ENCODE peak calls at places on chromosomes 5 and 9, in ten cellular contexts. One of them, this sample, is unnamed. For H3K36me3 and H3K9me3, the result is how much of the 10 kb centered on the place peaks cover.

GRCh38 chr5:150303660-150304411 is 1.1 kb upstream of the ARSI start:
- DNase-seq in fibroblast of lung: no peak
- DNase-seq in mammary epithelial cell: no peak
- DNase-seq in IMR-90: peak
- DNase-seq in GM23248: peak
- DNase-seq in endodermal cell: no peak
- DNase-seq in SK-N-MC: no peak
- DNase-seq in MM.1S: no peak
- DNase-seq in HCT116: no peak
- DNase-seq in HepG2: no peak
- DNase-seq in this sample: no peak

GRCh38 chr5:73564018-73564417 is 1.4 kb downstream of the ANKRA2 start:
- DNase-seq in fibroblast of lung: no peak
- DNase-seq in mammary epithelial cell: no peak
- DNase-seq in IMR-90: no peak
- DNase-seq in GM23248: peak
- DNase-seq in endodermal cell: no peak
- DNase-seq in SK-N-MC: no peak
- DNase-seq in MM.1S: no peak
- DNase-seq in HCT116: no peak
- DNase-seq in HepG2: no peak
- DNase-seq in this sample: no peak

GRCh38 chr5:138033275-138033808 is 463 bp upstream of the FAM13B start:
- DNase-seq in fibroblast of lung: peak
- DNase-seq in mammary epithelial cell: peak
- DNase-seq in IMR-90: no peak
- DNase-seq in GM23248: peak
- DNase-seq in endodermal cell: no peak
- DNase-seq in SK-N-MC: no peak
- DNase-seq in MM.1S: no peak
- DNase-seq in HCT116: no peak
- DNase-seq in HepG2: no peak
- DNase-seq in this sample: peak

GRCh38 chr9:6630502-6631206 is 14.9 kb downstream of the GLDC start:
- DNase-seq in fibroblast of lung: no peak
- DNase-seq in mammary epithelial cell: no peak
- DNase-seq in IMR-90: no peak
- DNase-seq in GM23248: no peak
- DNase-seq in endodermal cell: peak
- DNase-seq in SK-N-MC: no peak
- DNase-seq in MM.1S: peak
- DNase-seq in HCT116: no peak
- DNase-seq in HepG2: no peak
- DNase-seq in this sample: no peak

GRCh38 chr9:22469928-22470544 is 23.4 kb downstream of the DMRTA1 start:
- DNase-seq in fibroblast of lung: peak
- DNase-seq in mammary epithelial cell: peak
- DNase-seq in IMR-90: peak
- DNase-seq in GM23248: peak
- DNase-seq in endodermal cell: peak
- DNase-seq in SK-N-MC: peak
- DNase-seq in MM.1S: peak
- DNase-seq in HCT116: peak
- DNase-seq in HepG2: peak
- DNase-seq in this sample: peak

GRCh38 chr5:85182344-85182743 is 797.7 kb upstream of the EDIL3 start:
- DNase-seq in fibroblast of lung: no peak
- DNase-seq in mammary epithelial cell: no peak
- DNase-seq in IMR-90: no peak
- DNase-seq in GM23248: no peak
- DNase-seq in endodermal cell: no peak
- DNase-seq in SK-N-MC: no peak
- DNase-seq in MM.1S: no peak
- DNase-seq in HCT116: no peak
- DNase-seq in HepG2: no peak
- DNase-seq in this sample: no peak

GRCh38 chr9:132946624-132947295 is 2.3 kb upstream of the TSC1 start:
- DNase-seq in fibroblast of lung: peak
- DNase-seq in mammary epithelial cell: no peak
- DNase-seq in IMR-90: peak
- DNase-seq in GM23248: peak
- DNase-seq in endodermal cell: peak
- DNase-seq in SK-N-MC: no peak
- DNase-seq in MM.1S: no peak
- DNase-seq in HCT116: no peak
- DNase-seq in HepG2: peak
- DNase-seq in this sample: peak

GRCh38 chr9:80699551-80699998 is 989.8 kb downstream of the TLE1 start:
- DNase-seq in fibroblast of lung: peak
- DNase-seq in mammary epithelial cell: peak
- DNase-seq in IMR-90: peak
- DNase-seq in GM23248: no peak
- DNase-seq in endodermal cell: no peak
- DNase-seq in SK-N-MC: peak
- DNase-seq in MM.1S: no peak
- DNase-seq in HCT116: no peak
- DNase-seq in HepG2: no peak
- DNase-seq in this sample: peak

GRCh38 chr9:82488702-82489578 is 500.4 kb downstream of the SPATA31D1 start:
- DNase-seq in fibroblast of lung: peak
- DNase-seq in mammary epithelial cell: peak
- DNase-seq in IMR-90: peak
- DNase-seq in GM23248: peak
- DNase-seq in endodermal cell: no peak
- DNase-seq in SK-N-MC: no peak
- DNase-seq in MM.1S: no peak
- DNase-seq in HCT116: no peak
- DNase-seq in HepG2: peak
- DNase-seq in this sample: peak

GRCh38 chr9:133130721-133131244 is 9.7 kb upstream of the RALGDS start:
- DNase-seq in fibroblast of lung: no peak
- DNase-seq in mammary epithelial cell: no peak
- DNase-seq in IMR-90: no peak
- DNase-seq in GM23248: no peak
- DNase-seq in endodermal cell: no peak
- DNase-seq in SK-N-MC: no peak
- DNase-seq in MM.1S: no peak
- DNase-seq in HCT116: no peak
- DNase-seq in HepG2: no peak
- DNase-seq in this sample: no peak

GRCh38 chr9:112158629-112159228 is 16.4 kb downstream of the SUSD1 start:
- DNase-seq in fibroblast of lung: no peak
- DNase-seq in mammary epithelial cell: no peak
- DNase-seq in IMR-90: no peak
- DNase-seq in GM23248: no peak
- DNase-seq in endodermal cell: no peak
- DNase-seq in SK-N-MC: no peak
- DNase-seq in MM.1S: no peak
- DNase-seq in HCT116: no peak
- DNase-seq in HepG2: no peak
- DNase-seq in this sample: no peak

GRCh38 chr5:141845371-141845821 is 32.8 kb downstream of the PCDH1 start:
- DNase-seq in fibroblast of lung: no peak
- DNase-seq in mammary epithelial cell: no peak
- DNase-seq in IMR-90: no peak
- DNase-seq in GM23248: peak
- DNase-seq in endodermal cell: peak
- DNase-seq in SK-N-MC: no peak
- DNase-seq in MM.1S: no peak
- DNase-seq in HCT116: no peak
- DNase-seq in HepG2: no peak
- DNase-seq in this sample: no peak

GRCh38 chr5:65292196-65292595 is 189.5 kb downstream of the ADAMTS6 start:
- DNase-seq in fibroblast of lung: peak
- DNase-seq in mammary epithelial cell: no peak
- DNase-seq in IMR-90: no peak
- DNase-seq in GM23248: peak
- DNase-seq in endodermal cell: no peak
- DNase-seq in SK-N-MC: no peak
- DNase-seq in MM.1S: no peak
- DNase-seq in HCT116: no peak
- DNase-seq in HepG2: no peak
- DNase-seq in this sample: peak

GRCh38 chr5:101687630-101688029 is 608.5 kb downstream of the SLCO4C1 start:
- DNase-seq in fibroblast of lung: peak
- DNase-seq in mammary epithelial cell: no peak
- DNase-seq in IMR-90: no peak
- DNase-seq in GM23248: peak
- DNase-seq in endodermal cell: no peak
- DNase-seq in SK-N-MC: no peak
- DNase-seq in MM.1S: no peak
- DNase-seq in HCT116: no peak
- DNase-seq in HepG2: no peak
- DNase-seq in this sample: no peak

DNA sequence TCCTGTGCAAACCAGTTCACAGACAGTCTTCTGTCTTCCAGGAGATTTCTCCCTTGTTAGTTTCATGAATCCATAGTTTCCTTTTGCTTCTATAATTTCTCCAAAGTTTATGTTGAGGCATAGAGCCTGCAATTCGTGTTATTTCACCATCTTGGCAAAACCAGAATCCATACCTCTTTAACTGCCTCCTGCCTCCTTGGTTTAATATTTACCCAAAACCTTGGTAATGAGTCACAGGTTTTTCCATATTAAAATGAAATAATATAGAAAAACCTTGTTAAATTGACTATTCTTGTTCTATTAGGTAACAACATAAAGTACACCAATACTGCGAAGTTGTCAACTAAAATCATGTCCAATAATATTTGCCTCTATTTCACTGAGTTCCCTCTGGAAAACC is 459.7 kb downstream of the HINT1 start:
- DNase-seq in fibroblast of lung: no peak
- DNase-seq in mammary epithelial cell: no peak
- DNase-seq in IMR-90: no peak
- DNase-seq in GM23248: no peak
- DNase-seq in endodermal cell: no peak
- DNase-seq in SK-N-MC: no peak
- DNase-seq in MM.1S: no peak
- DNase-seq in HCT116: no peak
- DNase-seq in HepG2: no peak
- DNase-seq in this sample: no peak
- H3K9ac ChIP-seq in fibroblast of lung: no peak
- H3K9ac ChIP-seq in mammary epithelial cell: no peak
- H3K9ac ChIP-seq in IMR-90: no peak
- H3K9ac ChIP-seq in GM23248: no peak
- H3K9ac ChIP-seq in endodermal cell: no peak
- H3K9ac ChIP-seq in SK-N-MC: no peak
- H3K9ac ChIP-seq in MM.1S: no peak
- H3K9ac ChIP-seq in HCT116: no peak
- H3K9ac ChIP-seq in HepG2: no peak
- H3K9ac ChIP-seq in this sample: no peak

DNA sequence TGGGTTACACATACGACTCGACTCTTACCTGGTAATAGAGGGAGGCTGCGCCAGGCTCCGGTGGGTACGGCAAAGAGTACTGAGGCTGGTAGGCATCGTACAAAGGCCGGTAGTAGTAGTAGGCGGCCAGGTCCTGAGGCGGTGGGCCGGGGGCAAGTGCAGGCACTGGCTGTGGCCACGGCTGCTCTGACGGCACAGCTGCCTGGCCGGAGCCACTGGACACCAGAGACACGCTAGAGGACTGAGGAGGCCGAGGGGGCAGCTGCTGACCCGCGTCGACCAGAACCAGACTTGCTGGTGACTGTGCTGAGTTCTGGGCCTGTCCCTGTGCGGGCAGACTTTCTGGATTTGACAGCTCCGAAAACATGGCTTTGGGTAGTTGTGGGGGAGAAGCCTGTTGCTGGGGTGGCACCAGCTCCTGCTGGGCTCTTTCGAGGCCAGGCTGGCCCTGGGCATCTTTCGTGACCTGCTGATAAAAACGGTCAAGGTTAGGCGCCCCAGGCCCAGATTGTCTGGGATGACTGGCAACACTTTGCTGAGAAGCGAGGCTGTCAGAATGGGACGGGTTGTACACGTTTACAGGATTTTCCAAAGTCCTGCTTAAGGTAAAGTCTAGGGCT is 8.7 kb downstream of the SEC16A start:
- DNase-seq in fibroblast of lung: no peak
- DNase-seq in mammary epithelial cell: no peak
- DNase-seq in IMR-90: no peak
- DNase-seq in GM23248: no peak
- DNase-seq in endodermal cell: no peak
- DNase-seq in SK-N-MC: no peak
- DNase-seq in MM.1S: no peak
- DNase-seq in HCT116: no peak
- DNase-seq in HepG2: no peak
- DNase-seq in this sample: no peak
- H3K36me3 ChIP-seq in fibroblast of lung: half or more
- H3K36me3 ChIP-seq in mammary epithelial cell: under half
- H3K36me3 ChIP-seq in IMR-90: half or more
- H3K36me3 ChIP-seq in GM23248: half or more
- H3K36me3 ChIP-seq in endodermal cell: half or more
- H3K36me3 ChIP-seq in SK-N-MC: half or more
- H3K36me3 ChIP-seq in MM.1S: under half
- H3K36me3 ChIP-seq in HCT116: half or more
- H3K36me3 ChIP-seq in HepG2: half or more
- H3K36me3 ChIP-seq in this sample: half or more

DNA sequence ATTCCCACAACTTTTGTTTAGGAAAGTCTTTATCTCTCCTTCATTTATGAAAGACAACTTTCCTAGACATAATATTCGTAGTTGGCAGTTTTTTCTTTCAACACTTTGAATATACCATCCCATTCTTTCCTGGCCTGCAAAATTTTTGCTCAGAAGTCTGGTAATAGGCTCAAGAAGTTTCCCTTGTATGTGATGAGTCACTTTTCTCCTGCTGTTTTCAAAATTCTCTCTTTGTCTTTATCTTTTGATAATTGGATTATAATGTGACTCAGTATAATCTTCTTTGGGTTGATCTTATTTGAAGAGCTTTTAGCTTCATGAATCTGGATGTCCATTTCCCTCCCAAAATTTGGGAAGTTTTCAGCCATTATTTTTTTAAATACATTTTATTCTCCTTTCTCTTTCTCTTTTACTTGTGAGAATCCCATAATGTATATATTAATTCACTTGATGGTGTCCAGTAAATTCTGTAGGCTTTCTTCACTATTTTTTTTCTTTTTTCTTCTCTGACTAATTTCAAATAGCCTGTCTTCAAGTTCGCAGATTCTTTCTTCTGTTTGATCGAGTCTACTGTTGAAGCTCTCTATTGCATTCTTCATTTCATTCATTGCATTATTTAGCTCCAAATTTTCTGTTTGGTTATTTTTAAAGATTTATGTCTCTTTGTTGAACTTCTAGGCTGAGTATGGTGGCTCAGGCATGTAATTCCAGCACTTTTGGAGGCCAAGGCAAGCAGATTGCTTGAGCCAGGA is 37.3 kb upstream of the CKS2 start:
- DNase-seq in fibroblast of lung: no peak
- DNase-seq in mammary epithelial cell: no peak
- DNase-seq in IMR-90: no peak
- DNase-seq in GM23248: no peak
- DNase-seq in endodermal cell: no peak
- DNase-seq in SK-N-MC: no peak
- DNase-seq in MM.1S: no peak
- DNase-seq in HCT116: no peak
- DNase-seq in HepG2: no peak
- DNase-seq in this sample: no peak
- H3K9me3 ChIP-seq in fibroblast of lung: under half
- H3K9me3 ChIP-seq in mammary epithelial cell: under half
- H3K9me3 ChIP-seq in IMR-90: under half
- H3K9me3 ChIP-seq in GM23248: under half
- H3K9me3 ChIP-seq in endodermal cell: half or more
- H3K9me3 ChIP-seq in SK-N-MC: under half
- H3K9me3 ChIP-seq in MM.1S: under half
- H3K9me3 ChIP-seq in HCT116: under half
- H3K9me3 ChIP-seq in HepG2: under half
- H3K9me3 ChIP-seq in this sample: under half

GRCh38 chr9:78745996-78746395 is 449.1 kb downstream of the PSAT1 start:
- DNase-seq in fibroblast of lung: peak
- DNase-seq in mammary epithelial cell: peak
- DNase-seq in IMR-90: peak
- DNase-seq in GM23248: peak
- DNase-seq in endodermal cell: no peak
- DNase-seq in SK-N-MC: no peak
- DNase-seq in MM.1S: no peak
- DNase-seq in HCT116: no peak
- DNase-seq in HepG2: no peak
- DNase-seq in this sample: no peak
- H3K9ac ChIP-seq in fibroblast of lung: no peak
- H3K9ac ChIP-seq in mammary epithelial cell: no peak
- H3K9ac ChIP-seq in IMR-90: no peak
- H3K9ac ChIP-seq in GM23248: no peak
- H3K9ac ChIP-seq in endodermal cell: no peak
- H3K9ac ChIP-seq in SK-N-MC: no peak
- H3K9ac ChIP-seq in MM.1S: no peak
- H3K9ac ChIP-seq in HCT116: no peak
- H3K9ac ChIP-seq in HepG2: no peak
- H3K9ac ChIP-seq in this sample: no peak